ENCODE peak calls at places on chromosome 3, in six cellular contexts. Q, M, F, V, S and B are unnamed samples.
A peak's percentile ranks its signal among the peaks of the same experiment; 100 is the strongest.

GRCh38 chr3:153284282-153284938 is 122.4 kb downstream of the RAP2B start:
- DNase-seq in F (no peak), M (peak; percentile 47), V (no peak), S (peak; percentile 77), Q (peak; percentile 66), B (peak; percentile 17)

GRCh38 chr3:173465112-173465511 is 67.6 kb downstream of the NLGN1 start:
- DNase-seq in F (no peak), Q (no peak), S (no peak), V (no peak), M (no peak), B (no peak)

GRCh38 chr3:160804762-160805161 is 48.7 kb downstream of the PPM1L start:
- DNase-seq in F (peak; percentile 68), S (peak; percentile 52), Q (no peak), M (no peak), V (no peak), B (peak; percentile 83)

GRCh38 chr3:42660898-42661297 is 7.4 kb downstream of the ZBTB47 start:
- DNase-seq in S (peak; percentile 80), F (no peak), Q (no peak), V (no peak), M (no peak), B (no peak)

GRCh38 chr3:152961323-152961722 is 126.4 kb downstream of the P2RY1 start:
- DNase-seq in S (no peak), F (no peak), Q (no peak), M (no peak), V (no peak), B (no peak)

GRCh38 chr3:127844326-127844942 is 22.1 kb upstream of the MGLL start:
- DNase-seq in S (no peak), F (no peak), V (no peak), Q (no peak), M (no peak), B (no peak)

GRCh38 chr3:25594007-25594502 is 70.7 kb downstream of the TOP2B start:
- DNase-seq in M (no peak), S (no peak), Q (no peak), V (no peak), F (no peak), B (peak; percentile 43)

GRCh38 chr3:196563721-196564225 is 4.6 kb downstream of the WDR53 start:
- DNase-seq in F (no peak), Q (no peak), V (no peak), S (no peak), M (no peak), B (no peak)

GRCh38 chr3:142724682-142725351 is 983 bp downstream of the TRPC1 start:
- DNase-seq in S (peak; percentile 67), Q (peak; percentile 52), M (peak; percentile 59), F (no peak), V (peak; percentile 78), B (peak; percentile 41)

GRCh38 chr3:55488398-55489055 is 1.4 kb upstream of the WNT5A start:
- DNase-seq in M (peak; percentile 83), S (peak; percentile 76), Q (peak; percentile 71), V (no peak), F (peak; percentile 61), B (peak; percentile 78)

GRCh38 chr3:120393761-120394160 is 44.6 kb upstream of the LRRC58 start:
- DNase-seq in M (no peak), F (no peak), S (no peak), Q (no peak), V (no peak), B (no peak)

GRCh38 chr3:127444761-127445160 is 145.8 kb downstream of the TPRA1 start:
- DNase-seq in Q (peak; percentile 10), S (no peak), V (peak; percentile 14), F (peak; percentile 14), M (peak; percentile 2), B (no peak)

GRCh38 chr3:179898024-179898423 is 138.7 kb downstream of the PEX5L start:
- DNase-seq in F (no peak), Q (no peak), V (no peak), S (no peak), M (no peak), B (no peak)

GRCh38 chr3:120449701-120450216 is 1.0 kb downstream of the FSTL1 start:
- DNase-seq in M (peak; percentile 35), F (no peak), S (no peak), Q (no peak), V (no peak), B (no peak)

GRCh38 chr3:88219138-88219792 is 69.5 kb downstream of the C3orf38 start:
- DNase-seq in M (peak; percentile 25), V (no peak), Q (peak; percentile 69), S (peak; percentile 71), F (peak; percentile 31), B (peak; percentile 72)

GRCh38 chr3:142568393-142569017 is 10.0 kb downstream of the ATR start:
- DNase-seq in V (no peak), Q (no peak), S (peak; percentile 64), M (no peak), F (no peak), B (no peak)

GRCh38 chr3:66195347-66195783 is 25.4 kb upstream of the SLC25A26 start:
- DNase-seq in M (peak; percentile 39), S (peak; percentile 74), Q (peak; percentile 47), V (no peak), F (peak; percentile 66), B (peak; percentile 65)

GRCh38 chr3:170909129-170909903 is 879 bp upstream of the EIF5A2 start:
- DNase-seq in S (peak; percentile 15), Q (no peak), V (no peak), F (no peak), M (peak; percentile 25), B (no peak)

DNA sequence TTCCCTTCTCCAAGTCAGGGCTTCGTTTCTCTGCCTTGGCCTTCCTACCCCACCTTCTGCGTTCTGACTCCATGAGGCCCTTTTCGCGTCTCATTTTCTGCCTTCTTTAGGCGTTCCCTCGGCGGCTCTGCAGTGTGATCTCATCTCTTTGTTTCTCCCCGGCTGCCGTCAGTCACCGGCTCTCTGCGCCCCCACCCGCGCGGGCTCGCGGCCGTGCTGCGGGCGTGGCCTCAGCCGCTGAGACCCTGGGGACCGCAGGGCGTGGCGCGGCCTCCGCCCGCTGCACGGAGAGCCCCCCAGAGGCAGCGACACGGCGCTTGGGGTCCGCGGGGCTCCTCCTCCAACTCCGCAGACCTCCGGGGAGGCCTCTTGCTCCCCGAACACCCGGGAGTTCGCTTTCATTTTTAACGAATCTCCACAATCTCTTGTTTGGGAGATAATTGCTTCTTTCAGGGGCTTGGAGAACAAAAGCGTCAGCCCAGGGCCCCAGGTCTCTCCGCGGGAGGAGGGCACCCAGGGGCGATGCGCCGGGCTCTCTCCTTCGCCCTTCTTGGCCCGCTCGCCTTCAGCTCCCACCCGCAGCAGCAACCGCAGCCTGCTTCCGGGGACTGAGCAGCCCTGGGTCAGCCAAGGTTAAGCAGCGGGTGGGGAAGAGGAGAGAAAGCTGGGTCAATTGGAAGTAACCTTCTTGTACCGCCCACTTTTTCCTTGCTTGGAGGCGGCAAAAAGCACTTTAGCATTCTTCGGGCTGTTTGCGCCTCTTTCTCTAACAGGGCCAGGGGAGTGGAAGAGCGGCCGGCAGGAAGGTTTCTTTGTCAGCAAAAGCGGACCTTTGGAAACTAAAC is 35.2 kb downstream of the GAP43 start:
- DNase-seq in S (peak; percentile 87), F (peak; percentile 56), M (peak; percentile 83), Q (peak; percentile 86), V (peak; percentile 90), B (peak; percentile 73)
- TF ChIP-seq CTCF in S (no peak), F (no peak), M (no peak), Q (no peak), V (no peak), B (no peak)

GRCh38 chr3:98540346-98540745 is 8.6 kb downstream of the GPR15 start:
- DNase-seq in Q (no peak), M (no peak), V (no peak), F (no peak), S (no peak), B (no peak)
- TF ChIP-seq POLR2A in Q (no peak), M (no peak), V (no peak), F (no peak), S (no peak), B (no peak)

GRCh38 chr3:45693941-45694521 is 4.8 kb downstream of the SACM1L start:
- DNase-seq in Q (no peak), M (no peak), V (no peak), S (no peak), F (no peak), B (no peak)
- H3K4me3 ChIP-seq in Q (no peak overlapping the region), M (no peak overlapping the region), V (peak overlapping the region; percentile 15), S (no peak overlapping the region), F (no peak overlapping the region), B (no peak overlapping the region)

GRCh38 chr3:187986514-187986934 is 167.4 kb upstream of the LPP start:
- DNase-seq in S (no peak), V (no peak), Q (no peak), F (no peak), M (no peak), B (peak; percentile 55)

GRCh38 chr3:187987919-187988318 is 166.0 kb upstream of the LPP start:
- DNase-seq in F (no peak), V (no peak), Q (no peak), S (no peak), M (no peak), B (no peak)

GRCh38 chr3:187992609-187993008 is 161.3 kb upstream of the LPP start:
- DNase-seq in M (no peak), Q (no peak), S (no peak), F (no peak), V (no peak), B (no peak)

GRCh38 chr3:187987162-187987561 is 166.8 kb upstream of the LPP start:
- DNase-seq in Q (no peak), M (no peak), V (no peak), S (no peak), F (no peak), B (no peak)

GRCh38 chr3:187989458-187990153 is 164.4 kb upstream of the LPP start:
- DNase-seq in F (no peak), Q (no peak), S (no peak), V (no peak), M (no peak), B (peak; percentile 30)
- TF ChIP-seq CTCF in F (no peak), Q (no peak), S (no peak), V (no peak), M (no peak), B (no peak)

DNA sequence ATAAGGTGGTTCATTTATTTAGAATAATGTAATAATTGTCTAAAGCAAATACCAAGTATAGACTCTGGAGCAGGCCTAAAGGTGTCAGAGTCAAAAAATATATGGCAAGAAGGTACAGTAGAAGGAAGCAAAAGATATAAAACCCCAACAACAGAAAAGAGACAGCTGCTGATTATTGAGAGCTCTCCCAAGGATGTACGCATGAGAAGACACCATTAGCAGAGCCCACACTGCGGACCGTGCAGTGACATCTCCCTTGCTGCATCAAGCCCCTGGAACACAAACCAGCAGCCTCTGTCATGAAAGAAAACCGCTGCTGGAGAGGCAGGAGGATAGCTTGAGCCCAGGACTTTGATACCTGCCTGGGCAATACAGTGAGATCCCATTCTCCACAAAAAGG is 18.0 kb upstream of the SLC6A20 start:
- DNase-seq in Q (no peak), M (no peak), V (no peak), S (no peak), F (no peak), B (no peak)
- TF ChIP-seq POLR2A in Q (no peak), M (no peak), V (no peak), S (no peak), F (no peak), B (no peak)

GRCh38 chr3:100047455-100048141 is 66.7 kb downstream of the FILIP1L start:
- DNase-seq in S (no peak), V (no peak), M (no peak), Q (peak; percentile 72), F (no peak), B (no peak)
- H3K4me3 ChIP-seq in S (no peak overlapping the region), V (peak overlapping the region; percentile 23), M (no peak overlapping the region), Q (peak overlapping the region; percentile 31), F (no peak overlapping the region), B (no peak overlapping the region)

GRCh38 chr3:194640829-194641228 is 7.6 kb upstream of the TMEM44 start:
- DNase-seq in F (no peak), Q (no peak), V (no peak), M (no peak), S (no peak), B (no peak)
- TF ChIP-seq CTCF in F (no peak), Q (no peak), V (no peak), M (no peak), S (no peak), B (no peak)

GRCh38 chr3:30476373-30477082 is 129.9 kb upstream of the TGFBR2 start:
- DNase-seq in S (no peak), M (no peak), F (no peak), Q (no peak), V (no peak), B (no peak)
- TF ChIP-seq POLR2A in S (no peak), M (no peak), F (no peak), Q (no peak), V (no peak), B (no peak)